ENCODE peak calls at places on chromosomes 2 and 18, in four cellular contexts. M is psoas muscle, D is gastrocnemius medialis, J is stomach. U is an unnamed sample.

GRCh38 chr18:13725566-13726227 is 661 bp downstream of the FAM210A start:
- DNase-seq in J (no peak), D (no peak), M (no peak), U (no peak)

GRCh38 chr18:24735504-24736243 is 275.2 kb downstream of the HRH4 start:
- DNase-seq in D (no peak), J (no peak), M (no peak), U (no peak)

GRCh38 chr18:3283253-3283863 is 21.4 kb downstream of the MYL12B start:
- DNase-seq in J (no peak), D (no peak), M (no peak), U (no peak)

GRCh38 chr18:74840492-74841167 is 243.0 kb downstream of the ZNF407 start:
- DNase-seq in M (no peak), J (no peak), D (no peak), U (no peak)

GRCh38 chr2:193847140-193847539 is 1652.4 kb upstream of the TMEFF2 start:
- DNase-seq in J (no peak), D (no peak), M (no peak), U (no peak)

GRCh38 chr2:54041135-54041534 is 70.3 kb upstream of the PSME4 start:
- DNase-seq in J (no peak), M (no peak), D (no peak), U (no peak)

GRCh38 chr18:9643549-9643948 is 29.2 kb upstream of the PPP4R1 start:
- DNase-seq in J (no peak), M (no peak), D (no peak), U (no peak)

GRCh38 chr2:75157435-75157834 is 41.9 kb downstream of the TACR1 start:
- DNase-seq in D (no peak), J (no peak), M (no peak), U (no peak)

GRCh38 chr2:173451137-173451536 is 96.5 kb downstream of the CDCA7 start:
- DNase-seq in M (no peak), J (no peak), D (no peak), U (no peak)

GRCh38 chr2:173452436-173452835 is 97.8 kb downstream of the CDCA7 start:
- DNase-seq in D (no peak), J (no peak), M (no peak), U (no peak)

GRCh38 chr2:173459363-173459762 is 104.7 kb downstream of the CDCA7 start:
- DNase-seq in D (no peak), J (no peak), M (no peak), U (no peak)

GRCh38 chr2:173457366-173457765 is 102.7 kb downstream of the CDCA7 start:
- DNase-seq in J (no peak), M (no peak), D (no peak), U (no peak)

GRCh38 chr2:173456960-173457359 is 102.3 kb downstream of the CDCA7 start:
- DNase-seq in M (no peak), J (no peak), D (no peak), U (no peak)
- H3K4me3 ChIP-seq in M (no peak), J (no peak), D (no peak), U (no peak)

GRCh38 chr2:202036601-202037037 is 3.0 kb downstream of the FZD7 start:
- DNase-seq in D (no peak), J (no peak), M (no peak), U (no peak)
- H3K4me3 ChIP-seq in D (peak), J (peak), M (peak), U (no peak)

DNA sequence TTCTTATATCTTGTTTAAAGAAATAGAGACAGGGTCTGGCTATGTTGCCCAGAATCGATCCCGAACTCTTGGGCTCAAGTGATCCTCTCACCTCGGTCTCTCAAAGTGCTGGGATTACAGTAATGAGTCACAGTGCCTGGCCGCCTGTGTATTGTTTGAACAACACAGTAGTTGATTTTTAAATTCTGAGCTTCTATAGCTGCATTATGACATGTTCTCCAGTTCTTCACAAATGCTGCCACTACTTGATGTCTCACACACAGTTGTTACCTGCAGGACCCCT is 7.7 kb upstream of the RHOB start:
- DNase-seq in M (no peak), J (peak), D (peak), U (no peak)
- H3K4me3 ChIP-seq in M (no peak), J (no peak), D (no peak), U (no peak)

GRCh38 chr2:240585101-240585500 is 1.4 kb upstream of the CAPN10 start:
- DNase-seq in D (no peak), M (peak), J (no peak), U (no peak)
- H3K4me3 ChIP-seq in D (peak), M (peak), J (peak), U (peak)

DNA sequence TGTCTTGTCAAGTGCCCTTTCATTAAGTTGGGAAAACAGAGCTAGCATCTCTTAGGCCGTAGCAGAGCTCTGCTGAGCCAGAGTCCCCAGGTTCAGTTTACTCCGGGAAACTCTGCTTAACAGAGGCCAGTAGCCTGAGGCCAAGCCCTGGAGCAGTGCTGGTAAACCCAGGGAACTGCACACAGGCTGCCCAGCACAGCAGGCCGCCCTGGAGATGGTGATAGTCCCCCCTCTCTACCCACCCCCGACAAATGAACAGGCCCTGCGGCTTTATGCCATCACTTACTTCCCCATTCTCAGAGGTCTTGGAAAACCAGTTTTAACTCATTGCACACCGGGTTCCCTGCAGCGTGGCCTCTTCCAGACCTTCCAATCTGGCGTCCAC is 3.5 kb downstream of the CNNM4 start:
- DNase-seq in D (no peak), J (peak), M (no peak), U (peak)
- H3K4me3 ChIP-seq in D (peak), J (peak), M (peak), U (peak)